ENCODE peak calls at places on chromosomes 13 and 19, in five cellular contexts. L, Y, V, W and R are unnamed samples.

GRCh38 chr19:38932425-38933179 is 1.9 kb downstream of the MRPS12 start:
- DNase-seq in L (no peak), Y (peak), V (no peak), W (no peak), R (no peak)

GRCh38 chr13:91142572-91142971 is 204.9 kb upstream of the MIR17HG start:
- DNase-seq in W (no peak), L (peak), V (peak), Y (no peak), R (no peak)

GRCh38 chr13:83905641-83906040 is 23.4 kb upstream of the SLITRK1 start:
- DNase-seq in W (no peak), V (no peak), L (no peak), Y (no peak), R (no peak)

GRCh38 chr19:43780706-43781525 is at the start of gene KCNN4:
- DNase-seq in V (no peak), W (peak), L (peak), Y (peak), R (peak)

GRCh38 chr13:26855921-26856320 is 95.3 kb upstream of the GPR12 start:
- DNase-seq in W (no peak), L (no peak), Y (no peak), V (no peak), R (no peak)

GRCh38 chr19:38534574-38534973 is 83.2 kb downstream of the MAP4K1 start:
- DNase-seq in W (no peak), V (no peak), L (no peak), Y (no peak), R (no peak)

GRCh38 chr13:80363890-80364503 is 23.1 kb upstream of the SPRY2 start:
- DNase-seq in Y (no peak), L (peak), V (no peak), W (no peak), R (no peak)

GRCh38 chr13:60402022-60402421 is 5.0 kb downstream of the TDRD3 start:
- DNase-seq in Y (no peak), V (no peak), W (no peak), L (peak), R (no peak)

GRCh38 chr19:58560007-58560887 is 1.8 kb upstream of the UBE2M start:
- DNase-seq in Y (no peak), L (no peak), W (no peak), V (no peak), R (no peak)

GRCh38 chr19:6199240-6199983 is 63.9 kb downstream of the ACSBG2 start:
- DNase-seq in V (peak), L (peak), Y (peak), W (peak), R (peak)

GRCh38 chr19:21396121-21396520 is 812 bp upstream of the ZNF493 start:
- DNase-seq in W (no peak), L (no peak), V (no peak), Y (no peak), R (no peak)

GRCh38 chr13:43785166-43785680 is 1.5 kb downstream of the ENOX1 start:
- DNase-seq in W (no peak), L (no peak), V (no peak), Y (no peak), R (no peak)

GRCh38 chr19:54470991-54471782 is 1.9 kb downstream of the CDC42EP5 start:
- DNase-seq in Y (no peak), W (no peak), V (no peak), L (peak), R (no peak)